ENCODE peak calls at places on chromosome 11, in eight cellular contexts. One of them, this sample, is unnamed.

GRCh38 chr11:58034471-58034870 is 3.7 kb downstream of the OR6Q1 start:
- DNase-seq in pancreas: no peak
- DNase-seq in sigmoid colon: no peak
- DNase-seq in small intestine: no peak
- DNase-seq in CD8-positive, alpha-beta memory T cell: no peak
- DNase-seq in CD4-positive, alpha-beta memory T cell: no peak
- DNase-seq in vagina: no peak
- DNase-seq in uterus: no peak
- DNase-seq in this sample: no peak

GRCh38 chr11:117876049-117876340 is 463 bp downstream of the FXYD6 start:
- DNase-seq in CD8-positive, alpha-beta memory T cell: no peak
- DNase-seq in CD4-positive, alpha-beta memory T cell: no peak
- DNase-seq in sigmoid colon: no peak
- DNase-seq in pancreas: no peak
- DNase-seq in uterus: no peak
- DNase-seq in vagina: peak; percentile 40
- DNase-seq in small intestine: no peak
- DNase-seq in this sample: no peak

GRCh38 chr11:126534141-126534805 is 178.8 kb downstream of the ST3GAL4 start:
- DNase-seq in CD4-positive, alpha-beta memory T cell: no peak
- DNase-seq in vagina: no peak
- DNase-seq in sigmoid colon: no peak
- DNase-seq in pancreas: no peak
- DNase-seq in uterus: no peak
- DNase-seq in CD8-positive, alpha-beta memory T cell: no peak
- DNase-seq in small intestine: no peak
- DNase-seq in this sample: no peak

GRCh38 chr11:68870470-68870869 is 28.8 kb upstream of the CPT1A start:
- DNase-seq in CD8-positive, alpha-beta memory T cell: no peak
- DNase-seq in uterus: no peak
- DNase-seq in sigmoid colon: no peak
- DNase-seq in pancreas: no peak
- DNase-seq in small intestine: peak; percentile 37
- DNase-seq in vagina: no peak
- DNase-seq in CD4-positive, alpha-beta memory T cell: no peak
- DNase-seq in this sample: no peak

GRCh38 chr11:70073188-70073817 is 4.8 kb upstream of the ANO1 start:
- DNase-seq in small intestine: no peak
- DNase-seq in pancreas: no peak
- DNase-seq in vagina: no peak
- DNase-seq in uterus: peak; percentile 1
- DNase-seq in sigmoid colon: peak; percentile 44
- DNase-seq in CD8-positive, alpha-beta memory T cell: no peak
- DNase-seq in CD4-positive, alpha-beta memory T cell: no peak
- DNase-seq in this sample: no peak

GRCh38 chr11:87356428-87356827 is 318.7 kb downstream of the TMEM135 start:
- DNase-seq in small intestine: peak; percentile 31
- DNase-seq in CD8-positive, alpha-beta memory T cell: no peak
- DNase-seq in CD4-positive, alpha-beta memory T cell: no peak
- DNase-seq in pancreas: peak; percentile 20
- DNase-seq in uterus: no peak
- DNase-seq in sigmoid colon: no peak
- DNase-seq in vagina: no peak
- DNase-seq in this sample: no peak

GRCh38 chr11:122317337-122317736 is 201.3 kb upstream of the BLID start:
- DNase-seq in small intestine: no peak
- DNase-seq in CD8-positive, alpha-beta memory T cell: no peak
- DNase-seq in pancreas: no peak
- DNase-seq in sigmoid colon: peak; percentile 72
- DNase-seq in vagina: no peak
- DNase-seq in uterus: no peak
- DNase-seq in CD4-positive, alpha-beta memory T cell: no peak
- DNase-seq in this sample: no peak

GRCh38 chr11:11605181-11605580 is 16.6 kb downstream of the GALNT18 start:
- DNase-seq in small intestine: no peak
- DNase-seq in CD8-positive, alpha-beta memory T cell: no peak
- DNase-seq in CD4-positive, alpha-beta memory T cell: no peak
- DNase-seq in sigmoid colon: no peak
- DNase-seq in uterus: no peak
- DNase-seq in pancreas: no peak
- DNase-seq in vagina: no peak
- DNase-seq in this sample: no peak

GRCh38 chr11:120179071-120179672 is 31.7 kb upstream of the OAF start:
- DNase-seq in vagina: peak; percentile 88
- DNase-seq in sigmoid colon: no peak
- DNase-seq in small intestine: no peak
- DNase-seq in pancreas: no peak
- DNase-seq in uterus: peak; percentile 32
- DNase-seq in CD4-positive, alpha-beta memory T cell: no peak
- DNase-seq in CD8-positive, alpha-beta memory T cell: no peak
- DNase-seq in this sample: peak; percentile 59

DNA sequence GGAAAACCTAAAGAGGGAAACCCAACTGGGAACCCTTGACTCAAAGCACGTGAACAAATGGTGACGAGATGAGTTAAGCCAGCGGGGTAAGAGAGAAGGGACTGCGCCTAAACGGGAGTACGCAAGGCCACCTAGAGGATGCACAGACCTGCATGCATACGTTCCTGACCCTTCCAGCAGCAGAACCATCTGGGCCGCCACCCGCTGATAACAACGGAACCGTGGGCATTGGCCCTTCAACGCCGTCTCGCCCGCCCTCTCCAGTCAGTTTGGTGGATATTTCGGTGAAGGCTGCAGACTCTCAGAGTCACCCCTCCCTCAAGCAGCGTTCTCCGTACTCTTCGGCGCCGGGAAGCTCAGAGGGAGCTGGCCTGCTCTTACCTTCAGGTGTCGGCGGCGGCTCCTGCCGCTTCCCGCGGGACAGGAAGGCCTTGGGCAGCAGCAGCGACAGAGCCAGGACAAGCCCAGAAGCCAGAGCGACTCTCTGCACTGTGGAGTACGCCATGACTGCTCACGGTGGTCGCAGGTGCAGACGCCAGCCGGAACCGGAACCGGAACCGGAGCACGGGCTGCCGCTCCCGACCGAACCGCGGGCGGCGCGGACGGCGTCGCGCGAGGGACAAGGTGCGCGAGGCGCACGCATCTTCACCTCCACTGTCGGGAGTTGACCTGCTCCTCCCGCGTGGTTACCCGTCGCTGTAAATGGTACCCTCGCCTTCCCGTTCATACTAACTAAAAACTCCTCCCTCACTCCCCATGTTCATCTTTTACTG is at the start of gene RIC3:
- DNase-seq in pancreas: peak; percentile 82
- DNase-seq in sigmoid colon: peak; percentile 69
- DNase-seq in CD4-positive, alpha-beta memory T cell: peak; percentile 48
- DNase-seq in uterus: peak; percentile 17
- DNase-seq in CD8-positive, alpha-beta memory T cell: peak; percentile 1
- DNase-seq in small intestine: peak; percentile 3
- DNase-seq in vagina: no peak
- DNase-seq in this sample: no peak
- H3K4me3 ChIP-seq in pancreas: peak within 1 kb of the TSS; percentile 76
- H3K4me3 ChIP-seq in sigmoid colon: peak within 1 kb of the TSS; percentile 84
- H3K4me3 ChIP-seq in CD4-positive, alpha-beta memory T cell: peak within 1 kb of the TSS; percentile 79
- H3K4me3 ChIP-seq in uterus: peak within 1 kb of the TSS; percentile 70
- H3K4me3 ChIP-seq in CD8-positive, alpha-beta memory T cell: peak within 1 kb of the TSS; percentile 66
- H3K4me3 ChIP-seq in small intestine: peak within 1 kb of the TSS; percentile 39
- H3K4me3 ChIP-seq in vagina: peak within 1 kb of the TSS; percentile 50
- H3K4me3 ChIP-seq in this sample: peak within 1 kb of the TSS; percentile 59

DNA sequence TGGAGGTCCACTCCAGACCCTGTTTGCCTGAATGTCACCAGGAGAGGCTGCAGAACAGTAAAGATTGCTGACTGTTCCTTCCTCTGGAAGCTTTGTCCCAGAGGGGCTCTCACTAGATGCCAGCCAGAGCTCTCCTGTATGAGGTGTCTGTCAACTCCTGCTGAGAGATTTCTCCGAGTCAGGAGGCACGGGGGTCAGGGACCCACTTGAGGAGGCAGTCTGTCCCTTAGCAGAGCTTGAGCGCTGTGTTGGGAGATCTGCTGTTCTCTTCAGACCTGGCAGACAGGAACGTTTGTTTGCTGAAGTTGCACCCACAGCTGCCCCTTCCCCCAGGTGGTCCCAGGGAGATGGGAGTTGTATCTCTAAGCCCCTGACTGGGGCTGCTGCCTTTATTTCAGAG is 99.2 kb downstream of the PDE3B start:
- DNase-seq in CD4-positive, alpha-beta memory T cell: no peak
- DNase-seq in uterus: no peak
- DNase-seq in small intestine: no peak
- DNase-seq in sigmoid colon: no peak
- DNase-seq in pancreas: no peak
- DNase-seq in CD8-positive, alpha-beta memory T cell: no peak
- DNase-seq in vagina: no peak
- DNase-seq in this sample: no peak
- H3K27ac ChIP-seq in CD4-positive, alpha-beta memory T cell: no peak overlapping the region
- H3K27ac ChIP-seq in uterus: no peak overlapping the region
- H3K27ac ChIP-seq in small intestine: no peak overlapping the region
- H3K27ac ChIP-seq in sigmoid colon: no peak overlapping the region
- H3K27ac ChIP-seq in pancreas: no peak overlapping the region
- H3K27ac ChIP-seq in CD8-positive, alpha-beta memory T cell: no peak overlapping the region
- H3K27ac ChIP-seq in vagina: no peak overlapping the region
- H3K27ac ChIP-seq in this sample: no peak overlapping the region

DNA sequence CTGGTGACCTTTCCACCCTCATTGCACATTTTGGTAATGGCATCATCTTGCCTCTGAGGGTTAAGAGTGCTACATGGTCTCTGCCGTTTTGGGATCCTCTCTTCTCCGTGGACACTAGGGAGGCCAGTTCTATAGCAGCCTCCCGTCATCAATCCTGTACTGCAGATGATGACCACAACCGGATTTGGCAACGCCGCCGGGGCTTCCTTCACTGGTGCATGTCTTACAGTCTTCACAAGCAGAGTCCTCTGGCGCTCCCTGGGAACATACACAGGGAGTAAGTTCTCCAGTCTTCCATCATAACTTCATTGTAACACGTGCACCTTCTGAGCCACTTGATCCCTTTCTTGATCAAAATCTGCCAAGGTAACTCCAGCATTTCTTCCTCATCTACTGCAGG is 69.0 kb upstream of the SLC22A12 start:
- DNase-seq in vagina: no peak
- DNase-seq in pancreas: no peak
- DNase-seq in small intestine: no peak
- DNase-seq in uterus: no peak
- DNase-seq in CD4-positive, alpha-beta memory T cell: no peak
- DNase-seq in CD8-positive, alpha-beta memory T cell: no peak
- DNase-seq in sigmoid colon: no peak
- DNase-seq in this sample: no peak
- H3K27me3 ChIP-seq in vagina: no peaks in the 10 kb centered on the region
- H3K27me3 ChIP-seq in pancreas: no peaks in the 10 kb centered on the region
- H3K27me3 ChIP-seq in small intestine: no peaks in the 10 kb centered on the region
- H3K27me3 ChIP-seq in uterus: no peaks in the 10 kb centered on the region
- H3K27me3 ChIP-seq in CD4-positive, alpha-beta memory T cell: no peaks in the 10 kb centered on the region
- H3K27me3 ChIP-seq in CD8-positive, alpha-beta memory T cell: peaks cover 3% of the 10 kb centered on the region
- H3K27me3 ChIP-seq in sigmoid colon: no peaks in the 10 kb centered on the region
- H3K27me3 ChIP-seq in this sample: no peaks in the 10 kb centered on the region

GRCh38 chr11:113771964-113772363 is 1.5 kb downstream of the ZW10 start:
- DNase-seq in vagina: no peak
- DNase-seq in small intestine: no peak
- DNase-seq in uterus: no peak
- DNase-seq in CD4-positive, alpha-beta memory T cell: no peak
- DNase-seq in CD8-positive, alpha-beta memory T cell: no peak
- DNase-seq in pancreas: no peak
- DNase-seq in sigmoid colon: no peak
- DNase-seq in this sample: no peak
- H3K4me3 ChIP-seq in vagina: no peak overlapping the region
- H3K4me3 ChIP-seq in small intestine: no peak overlapping the region
- H3K4me3 ChIP-seq in uterus: no peak overlapping the region
- H3K4me3 ChIP-seq in CD4-positive, alpha-beta memory T cell: no peak overlapping the region
- H3K4me3 ChIP-seq in CD8-positive, alpha-beta memory T cell: no peak overlapping the region
- H3K4me3 ChIP-seq in pancreas: no peak overlapping the region
- H3K4me3 ChIP-seq in sigmoid colon: no peak overlapping the region
- H3K4me3 ChIP-seq in this sample: no peak overlapping the region

GRCh38 chr11:66880484-66881211 is 23.8 kb downstream of the LRFN4 start:
- DNase-seq in CD4-positive, alpha-beta memory T cell: no peak
- DNase-seq in uterus: no peak
- DNase-seq in pancreas: peak; percentile 58
- DNase-seq in sigmoid colon: no peak
- DNase-seq in CD8-positive, alpha-beta memory T cell: no peak
- DNase-seq in small intestine: no peak
- DNase-seq in vagina: no peak
- DNase-seq in this sample: no peak
- H3K27ac ChIP-seq in CD4-positive, alpha-beta memory T cell: no peak overlapping the region
- H3K27ac ChIP-seq in uterus: no peak overlapping the region
- H3K27ac ChIP-seq in pancreas: no peak overlapping the region
- H3K27ac ChIP-seq in sigmoid colon: no peak overlapping the region
- H3K27ac ChIP-seq in CD8-positive, alpha-beta memory T cell: no peak overlapping the region
- H3K27ac ChIP-seq in small intestine: no peak overlapping the region
- H3K27ac ChIP-seq in vagina: no peak overlapping the region
- H3K27ac ChIP-seq in this sample: no peak overlapping the region

GRCh38 chr11:116207781-116208180 is 565.0 kb downstream of the BUD13 start:
- DNase-seq in uterus: no peak
- DNase-seq in sigmoid colon: no peak
- DNase-seq in small intestine: no peak
- DNase-seq in vagina: no peak
- DNase-seq in pancreas: no peak
- DNase-seq in CD4-positive, alpha-beta memory T cell: no peak
- DNase-seq in CD8-positive, alpha-beta memory T cell: no peak
- DNase-seq in this sample: no peak
- H3K27me3 ChIP-seq in uterus: no peaks in the 10 kb centered on the region
- H3K27me3 ChIP-seq in sigmoid colon: no peaks in the 10 kb centered on the region
- H3K27me3 ChIP-seq in small intestine: no peaks in the 10 kb centered on the region
- H3K27me3 ChIP-seq in vagina: no peaks in the 10 kb centered on the region
- H3K27me3 ChIP-seq in pancreas: no peaks in the 10 kb centered on the region
- H3K27me3 ChIP-seq in CD4-positive, alpha-beta memory T cell: no peaks in the 10 kb centered on the region
- H3K27me3 ChIP-seq in CD8-positive, alpha-beta memory T cell: no peaks in the 10 kb centered on the region
- H3K27me3 ChIP-seq in this sample: no peaks in the 10 kb centered on the region

GRCh38 chr11:45895553-45896259 is 10.3 kb downstream of the MAPK8IP1 start:
- DNase-seq in vagina: no peak
- DNase-seq in pancreas: peak; percentile 64
- DNase-seq in uterus: no peak
- DNase-seq in CD4-positive, alpha-beta memory T cell: no peak
- DNase-seq in sigmoid colon: no peak
- DNase-seq in small intestine: no peak
- DNase-seq in CD8-positive, alpha-beta memory T cell: no peak
- DNase-seq in this sample: no peak
- H3K4me3 ChIP-seq in vagina: no peak overlapping the region
- H3K4me3 ChIP-seq in pancreas: no peak overlapping the region
- H3K4me3 ChIP-seq in uterus: no peak overlapping the region
- H3K4me3 ChIP-seq in CD4-positive, alpha-beta memory T cell: no peak overlapping the region
- H3K4me3 ChIP-seq in sigmoid colon: no peak overlapping the region
- H3K4me3 ChIP-seq in small intestine: no peak overlapping the region
- H3K4me3 ChIP-seq in CD8-positive, alpha-beta memory T cell: no peak overlapping the region
- H3K4me3 ChIP-seq in this sample: no peak overlapping the region

GRCh38 chr11:15969281-15969680 is 387.1 kb downstream of the SOX6 start:
- DNase-seq in CD8-positive, alpha-beta memory T cell: no peak
- DNase-seq in vagina: no peak
- DNase-seq in CD4-positive, alpha-beta memory T cell: no peak
- DNase-seq in small intestine: peak; percentile 79
- DNase-seq in pancreas: no peak
- DNase-seq in uterus: peak; percentile 41
- DNase-seq in sigmoid colon: peak; percentile 76
- DNase-seq in this sample: peak; percentile 86
- H3K27ac ChIP-seq in CD8-positive, alpha-beta memory T cell: peak overlapping the region; percentile 29
- H3K27ac ChIP-seq in vagina: peak overlapping the region; percentile 64
- H3K27ac ChIP-seq in CD4-positive, alpha-beta memory T cell: no peak overlapping the region
- H3K27ac ChIP-seq in small intestine: peak overlapping the region; percentile 41
- H3K27ac ChIP-seq in pancreas: peak overlapping the region; percentile 41
- H3K27ac ChIP-seq in uterus: peak overlapping the region; percentile 47
- H3K27ac ChIP-seq in sigmoid colon: peak overlapping the region; percentile 49
- H3K27ac ChIP-seq in this sample: peak overlapping the region; percentile 89

DNA sequence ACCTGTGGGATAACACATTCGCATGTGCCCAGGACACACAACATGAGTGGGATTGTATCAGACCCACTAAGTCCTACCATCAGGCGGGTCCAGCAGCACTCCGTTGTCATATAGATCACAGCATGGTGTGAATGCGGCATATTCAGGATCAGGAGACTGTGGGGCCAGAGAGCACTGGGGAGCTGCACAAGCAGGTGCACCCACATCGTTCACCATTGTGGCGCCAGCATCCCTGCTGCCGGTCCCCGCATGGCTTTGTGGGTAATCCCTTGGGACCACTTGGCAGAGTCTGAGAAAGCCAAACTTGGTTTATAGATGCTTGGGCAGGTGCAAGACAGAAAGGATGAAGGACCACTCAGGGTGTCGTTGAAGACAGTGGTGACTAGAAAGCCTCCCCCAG is 201.6 kb upstream of the B3GAT1 start:
- DNase-seq in uterus: no peak
- DNase-seq in vagina: peak; percentile 82
- DNase-seq in small intestine: no peak
- DNase-seq in sigmoid colon: no peak
- DNase-seq in pancreas: no peak
- DNase-seq in CD4-positive, alpha-beta memory T cell: no peak
- DNase-seq in CD8-positive, alpha-beta memory T cell: no peak
- DNase-seq in this sample: peak; percentile 53
- H3K27me3 ChIP-seq in uterus: no peaks in the 10 kb centered on the region
- H3K27me3 ChIP-seq in vagina: no peaks in the 10 kb centered on the region
- H3K27me3 ChIP-seq in small intestine: no peaks in the 10 kb centered on the region
- H3K27me3 ChIP-seq in sigmoid colon: no peaks in the 10 kb centered on the region
- H3K27me3 ChIP-seq in pancreas: no peaks in the 10 kb centered on the region
- H3K27me3 ChIP-seq in CD4-positive, alpha-beta memory T cell: no peaks in the 10 kb centered on the region
- H3K27me3 ChIP-seq in CD8-positive, alpha-beta memory T cell: peaks cover 3% of the 10 kb centered on the region
- H3K27me3 ChIP-seq in this sample: no peaks in the 10 kb centered on the region